ENCODE peak calls at places on chromosome 2, in six cellular contexts. D is mesendoderm, W is PC-9, S is endothelial cell, Q is amniotic stem cell, Y is T-helper 1 cell. U is an unnamed sample.

GRCh38 chr2:240347373-240347940 is 88.0 kb upstream of the GPC1 start:
- DNase-seq in W (no peak), S (no peak), Y (no peak), D (no peak), Q (no peak), U (no peak)

GRCh38 chr2:155494744-155495143 is 796.2 kb downstream of the KCNJ3 start:
- DNase-seq in W (no peak), D (peak; percentile 35), S (no peak), Y (no peak), Q (no peak), U (no peak)

GRCh38 chr2:215360596-215360995 is 48.7 kb downstream of the ATIC start:
- DNase-seq in S (no peak), Q (no peak), D (no peak), W (no peak), Y (no peak), U (no peak)

GRCh38 chr2:182261860-182262387 is 164.9 kb downstream of the PDE1A start:
- DNase-seq in S (no peak), W (no peak), D (no peak), Q (no peak), Y (no peak), U (no peak)

GRCh38 chr2:219175928-219176817 is 552 bp downstream of the CNPPD1 start:
- DNase-seq in D (peak; percentile 70), Q (no peak), Y (no peak), S (no peak), W (peak; percentile 45), U (peak; percentile 56)

GRCh38 chr2:3181416-3182010 is 196.1 kb downstream of the EIPR1 start:
- DNase-seq in Y (no peak), W (no peak), D (peak; percentile 67), Q (no peak), S (no peak), U (no peak)

GRCh38 chr2:176709541-176709951 is 440.3 kb downstream of the MTX2 start:
- DNase-seq in Y (no peak), S (no peak), W (no peak), Q (no peak), D (peak; percentile 24), U (no peak)

GRCh38 chr2:167293172-167293781 is 405.0 kb downstream of the XIRP2 start:
- DNase-seq in Y (no peak), D (peak; percentile 43), Q (no peak), W (no peak), S (peak; percentile 26), U (no peak)

GRCh38 chr2:74979844-74980243 is 21.4 kb downstream of the POLE4 start:
- DNase-seq in W (no peak), D (no peak), Q (no peak), Y (no peak), S (no peak), U (no peak)

GRCh38 chr2:221816566-221816965 is 244.5 kb upstream of the EPHA4 start:
- DNase-seq in D (no peak), S (no peak), Q (no peak), W (no peak), Y (no peak), U (no peak)

GRCh38 chr2:212264227-212264626 is 274.4 kb downstream of the ERBB4 start:
- DNase-seq in S (no peak), W (no peak), D (no peak), Y (no peak), Q (no peak), U (no peak)